ENCODE peak calls at places on chromosomes 2 and 18, in six cellular contexts. One of them, this sample, is unnamed.

GRCh38 chr2:53633441-53633840 is 134.2 kb upstream of the CHAC2 start:
- DNase-seq in progenitor cell of endocrine pancreas: no peak
- DNase-seq in GM23338: no peak
- DNase-seq in left ventricle myocardium inferior: no peak
- DNase-seq in thoracic aorta: no peak
- DNase-seq in ovary: no peak
- DNase-seq in this sample: no peak

GRCh38 chr2:108325756-108326155 is 37.1 kb downstream of the SULT1C2 start:
- DNase-seq in progenitor cell of endocrine pancreas: no peak
- DNase-seq in thoracic aorta: no peak
- DNase-seq in ovary: no peak
- DNase-seq in GM23338: no peak
- DNase-seq in left ventricle myocardium inferior: no peak
- DNase-seq in this sample: no peak

GRCh38 chr2:121634354-121635307 is 14.6 kb downstream of the CLASP1 start:
- DNase-seq in progenitor cell of endocrine pancreas: no peak
- DNase-seq in thoracic aorta: no peak
- DNase-seq in ovary: no peak
- DNase-seq in GM23338: no peak
- DNase-seq in left ventricle myocardium inferior: no peak
- DNase-seq in this sample: no peak

GRCh38 chr18:69265661-69266060 is 135.0 kb upstream of the DOK6 start:
- DNase-seq in progenitor cell of endocrine pancreas: no peak
- DNase-seq in ovary: no peak
- DNase-seq in left ventricle myocardium inferior: no peak
- DNase-seq in GM23338: no peak
- DNase-seq in thoracic aorta: no peak
- DNase-seq in this sample: no peak

GRCh38 chr2:204776781-204777559 is 231.7 kb downstream of the PARD3B start:
- DNase-seq in GM23338: no peak
- DNase-seq in thoracic aorta: no peak
- DNase-seq in ovary: no peak
- DNase-seq in left ventricle myocardium inferior: no peak
- DNase-seq in progenitor cell of endocrine pancreas: no peak
- DNase-seq in this sample: no peak

GRCh38 chr18:48636436-48636835 is 97.6 kb downstream of the CTIF start:
- DNase-seq in ovary: no peak
- DNase-seq in thoracic aorta: no peak
- DNase-seq in progenitor cell of endocrine pancreas: no peak
- DNase-seq in left ventricle myocardium inferior: no peak
- DNase-seq in GM23338: no peak
- DNase-seq in this sample: no peak

GRCh38 chr2:18299423-18300212 is 260.8 kb downstream of the RDH14 start:
- DNase-seq in thoracic aorta: no peak
- DNase-seq in progenitor cell of endocrine pancreas: no peak
- DNase-seq in GM23338: peak
- DNase-seq in left ventricle myocardium inferior: no peak
- DNase-seq in ovary: no peak
- DNase-seq in this sample: no peak

GRCh38 chr2:122136071-122136470 is 380.6 kb downstream of the TSN start:
- DNase-seq in ovary: no peak
- DNase-seq in progenitor cell of endocrine pancreas: no peak
- DNase-seq in left ventricle myocardium inferior: no peak
- DNase-seq in GM23338: peak
- DNase-seq in thoracic aorta: no peak
- DNase-seq in this sample: no peak

GRCh38 chr2:233831011-233831721 is 23.2 kb downstream of the HJURP start:
- DNase-seq in left ventricle myocardium inferior: no peak
- DNase-seq in thoracic aorta: no peak
- DNase-seq in ovary: no peak
- DNase-seq in GM23338: no peak
- DNase-seq in progenitor cell of endocrine pancreas: no peak
- DNase-seq in this sample: no peak

GRCh38 chr2:204972606-204973336 is 427.5 kb downstream of the PARD3B start:
- DNase-seq in left ventricle myocardium inferior: no peak
- DNase-seq in ovary: no peak
- DNase-seq in GM23338: no peak
- DNase-seq in thoracic aorta: no peak
- DNase-seq in progenitor cell of endocrine pancreas: no peak
- DNase-seq in this sample: no peak

DNA sequence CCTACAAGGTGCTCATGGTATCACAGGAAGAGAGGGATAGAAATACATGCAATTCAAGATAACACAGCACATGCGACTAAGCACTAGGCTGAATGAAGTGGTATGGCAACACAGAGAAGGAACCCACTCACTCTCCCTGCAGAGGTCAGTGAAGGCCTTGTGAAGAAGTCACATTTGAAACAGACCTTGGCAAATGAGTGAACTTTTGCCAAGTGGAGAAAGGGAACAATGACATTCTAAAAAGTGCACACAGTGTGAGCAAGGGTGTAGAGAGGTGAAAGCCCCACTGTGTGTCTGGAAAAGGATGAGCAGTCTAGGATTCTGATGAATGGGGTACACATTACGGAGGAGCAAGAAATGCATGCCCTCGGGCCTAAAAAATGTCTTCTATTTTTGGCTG is 23.3 kb downstream of the KLF7 start:
- DNase-seq in left ventricle myocardium inferior: no peak
- DNase-seq in progenitor cell of endocrine pancreas: no peak
- DNase-seq in GM23338: no peak
- DNase-seq in thoracic aorta: no peak
- DNase-seq in ovary: no peak
- DNase-seq in this sample: no peak
- TF ChIP-seq CTCF in left ventricle myocardium inferior: peak
- TF ChIP-seq CTCF in progenitor cell of endocrine pancreas: no peak
- TF ChIP-seq CTCF in GM23338: no peak
- TF ChIP-seq CTCF in thoracic aorta: no peak
- TF ChIP-seq CTCF in ovary: no peak
- TF ChIP-seq CTCF in this sample: no peak

GRCh38 chr2:65033178-65033577 is 23.0 kb upstream of the CEP68 start:
- DNase-seq in thoracic aorta: no peak
- DNase-seq in left ventricle myocardium inferior: no peak
- DNase-seq in ovary: no peak
- DNase-seq in progenitor cell of endocrine pancreas: no peak
- DNase-seq in GM23338: no peak
- DNase-seq in this sample: no peak
- TF ChIP-seq CTCF in thoracic aorta: no peak
- TF ChIP-seq CTCF in left ventricle myocardium inferior: peak
- TF ChIP-seq CTCF in ovary: no peak
- TF ChIP-seq CTCF in progenitor cell of endocrine pancreas: no peak
- TF ChIP-seq CTCF in GM23338: peak
- TF ChIP-seq CTCF in this sample: peak

DNA sequence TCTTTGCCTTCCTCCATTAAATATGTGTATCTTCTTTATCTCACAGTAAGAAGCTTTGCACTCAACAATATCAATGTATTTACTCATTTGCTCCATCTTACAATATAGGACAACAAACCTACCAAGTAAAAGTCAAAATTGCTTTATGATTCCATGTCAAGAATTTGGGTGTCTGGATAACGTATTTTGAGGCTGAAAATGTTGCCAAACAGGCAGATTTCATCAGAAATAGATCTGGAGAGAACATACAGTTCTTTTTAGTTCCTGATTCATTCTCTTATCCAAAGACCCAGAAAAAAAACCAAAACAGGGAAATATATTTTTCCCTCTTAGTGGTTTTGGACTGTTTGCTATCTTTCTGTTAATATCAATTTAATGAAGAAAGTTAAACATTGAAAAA is 621.1 kb downstream of the STK39 start:
- DNase-seq in GM23338: no peak
- DNase-seq in ovary: no peak
- DNase-seq in progenitor cell of endocrine pancreas: no peak
- DNase-seq in left ventricle myocardium inferior: no peak
- DNase-seq in thoracic aorta: no peak
- DNase-seq in this sample: no peak
- TF ChIP-seq CTCF in GM23338: no peak
- TF ChIP-seq CTCF in ovary: no peak
- TF ChIP-seq CTCF in progenitor cell of endocrine pancreas: no peak
- TF ChIP-seq CTCF in left ventricle myocardium inferior: no peak
- TF ChIP-seq CTCF in thoracic aorta: no peak
- TF ChIP-seq CTCF in this sample: no peak

GRCh38 chr18:45168883-45169585 is 446.2 kb upstream of the SLC14A2 start:
- DNase-seq in GM23338: no peak
- DNase-seq in ovary: no peak
- DNase-seq in left ventricle myocardium inferior: no peak
- DNase-seq in progenitor cell of endocrine pancreas: no peak
- DNase-seq in thoracic aorta: no peak
- DNase-seq in this sample: no peak

GRCh38 chr18:45171575-45172225 is 443.6 kb upstream of the SLC14A2 start:
- DNase-seq in ovary: no peak
- DNase-seq in left ventricle myocardium inferior: no peak
- DNase-seq in GM23338: no peak
- DNase-seq in progenitor cell of endocrine pancreas: no peak
- DNase-seq in thoracic aorta: no peak
- DNase-seq in this sample: no peak

GRCh38 chr18:45167109-45167551 is 448.1 kb upstream of the SLC14A2 start:
- DNase-seq in ovary: no peak
- DNase-seq in GM23338: no peak
- DNase-seq in progenitor cell of endocrine pancreas: no peak
- DNase-seq in left ventricle myocardium inferior: no peak
- DNase-seq in thoracic aorta: no peak
- DNase-seq in this sample: no peak

GRCh38 chr18:45167631-45168225 is 447.5 kb upstream of the SLC14A2 start:
- DNase-seq in left ventricle myocardium inferior: no peak
- DNase-seq in ovary: no peak
- DNase-seq in progenitor cell of endocrine pancreas: no peak
- DNase-seq in thoracic aorta: no peak
- DNase-seq in GM23338: no peak
- DNase-seq in this sample: no peak

GRCh38 chr18:45169610-45170009 is 445.7 kb upstream of the SLC14A2 start:
- DNase-seq in thoracic aorta: no peak
- DNase-seq in ovary: no peak
- DNase-seq in GM23338: no peak
- DNase-seq in left ventricle myocardium inferior: no peak
- DNase-seq in progenitor cell of endocrine pancreas: no peak
- DNase-seq in this sample: no peak
- TF ChIP-seq CTCF in thoracic aorta: no peak
- TF ChIP-seq CTCF in ovary: no peak
- TF ChIP-seq CTCF in GM23338: no peak
- TF ChIP-seq CTCF in left ventricle myocardium inferior: no peak
- TF ChIP-seq CTCF in progenitor cell of endocrine pancreas: no peak
- TF ChIP-seq CTCF in this sample: no peak

GRCh38 chr2:128681351-128681906 is 362.8 kb upstream of the HS6ST1 start:
- DNase-seq in GM23338: peak
- DNase-seq in thoracic aorta: no peak
- DNase-seq in ovary: no peak
- DNase-seq in progenitor cell of endocrine pancreas: no peak
- DNase-seq in left ventricle myocardium inferior: no peak
- DNase-seq in this sample: no peak
- TF ChIP-seq CTCF in GM23338: peak
- TF ChIP-seq CTCF in thoracic aorta: no peak
- TF ChIP-seq CTCF in ovary: no peak
- TF ChIP-seq CTCF in progenitor cell of endocrine pancreas: peak
- TF ChIP-seq CTCF in left ventricle myocardium inferior: no peak
- TF ChIP-seq CTCF in this sample: no peak

GRCh38 chr2:88190808-88191721 is 20.9 kb downstream of the THNSL2 start:
- DNase-seq in thoracic aorta: no peak
- DNase-seq in GM23338: peak
- DNase-seq in progenitor cell of endocrine pancreas: peak
- DNase-seq in left ventricle myocardium inferior: no peak
- DNase-seq in ovary: no peak
- DNase-seq in this sample: peak
- TF ChIP-seq CTCF in thoracic aorta: peak
- TF ChIP-seq CTCF in GM23338: peak
- TF ChIP-seq CTCF in progenitor cell of endocrine pancreas: peak
- TF ChIP-seq CTCF in left ventricle myocardium inferior: peak
- TF ChIP-seq CTCF in ovary: no peak
- TF ChIP-seq CTCF in this sample: peak

GRCh38 chr18:57906852-57907251 is 103.7 kb upstream of the ATP8B1 start:
- DNase-seq in GM23338: peak
- DNase-seq in ovary: no peak
- DNase-seq in left ventricle myocardium inferior: no peak
- DNase-seq in thoracic aorta: no peak
- DNase-seq in progenitor cell of endocrine pancreas: no peak
- DNase-seq in this sample: no peak
- TF ChIP-seq CTCF in GM23338: peak
- TF ChIP-seq CTCF in ovary: no peak
- TF ChIP-seq CTCF in left ventricle myocardium inferior: no peak
- TF ChIP-seq CTCF in thoracic aorta: no peak
- TF ChIP-seq CTCF in progenitor cell of endocrine pancreas: peak
- TF ChIP-seq CTCF in this sample: no peak

GRCh38 chr2:174338155-174338495 is 3.4 kb downstream of the SP9 start:
- DNase-seq in left ventricle myocardium inferior: no peak
- DNase-seq in progenitor cell of endocrine pancreas: no peak
- DNase-seq in thoracic aorta: no peak
- DNase-seq in ovary: no peak
- DNase-seq in GM23338: no peak
- DNase-seq in this sample: no peak

GRCh38 chr2:174335605-174336402 is 1.1 kb downstream of the SP9 start:
- DNase-seq in left ventricle myocardium inferior: no peak
- DNase-seq in GM23338: peak
- DNase-seq in ovary: no peak
- DNase-seq in progenitor cell of endocrine pancreas: peak
- DNase-seq in thoracic aorta: no peak
- DNase-seq in this sample: no peak

GRCh38 chr2:174334781-174335604 is at the start of gene SP9:
- DNase-seq in ovary: no peak
- DNase-seq in GM23338: peak
- DNase-seq in left ventricle myocardium inferior: no peak
- DNase-seq in progenitor cell of endocrine pancreas: peak
- DNase-seq in thoracic aorta: no peak
- DNase-seq in this sample: peak

GRCh38 chr2:174337337-174338154 is 2.8 kb downstream of the SP9 start:
- DNase-seq in GM23338: peak
- DNase-seq in thoracic aorta: no peak
- DNase-seq in left ventricle myocardium inferior: no peak
- DNase-seq in ovary: no peak
- DNase-seq in progenitor cell of endocrine pancreas: no peak
- DNase-seq in this sample: no peak

GRCh38 chr2:174336403-174337336 is 1.9 kb downstream of the SP9 start:
- DNase-seq in thoracic aorta: no peak
- DNase-seq in left ventricle myocardium inferior: no peak
- DNase-seq in progenitor cell of endocrine pancreas: peak
- DNase-seq in GM23338: peak
- DNase-seq in ovary: no peak
- DNase-seq in this sample: no peak
- TF ChIP-seq CTCF in thoracic aorta: no peak
- TF ChIP-seq CTCF in left ventricle myocardium inferior: no peak
- TF ChIP-seq CTCF in progenitor cell of endocrine pancreas: peak
- TF ChIP-seq CTCF in GM23338: peak
- TF ChIP-seq CTCF in ovary: no peak
- TF ChIP-seq CTCF in this sample: peak

GRCh38 chr2:47088371-47089082 is 66.6 kb downstream of the STPG4 start:
- DNase-seq in ovary: no peak
- DNase-seq in progenitor cell of endocrine pancreas: no peak
- DNase-seq in thoracic aorta: no peak
- DNase-seq in left ventricle myocardium inferior: peak
- DNase-seq in GM23338: peak
- DNase-seq in this sample: no peak
- TF ChIP-seq CTCF in ovary: no peak
- TF ChIP-seq CTCF in progenitor cell of endocrine pancreas: no peak
- TF ChIP-seq CTCF in thoracic aorta: no peak
- TF ChIP-seq CTCF in left ventricle myocardium inferior: peak
- TF ChIP-seq CTCF in GM23338: peak
- TF ChIP-seq CTCF in this sample: no peak

This sample was measured in D721Med.